ENCODE peak calls at places on chromosomes 7 and 10, in ten cellular contexts. Z is stimulated activated CD8-positive, alpha-beta memory T cell treated with anti-CD3 and anti-CD28 coated beads, Interleukin-7, amount 100 ng/mL, for 24 hours; H is NCI-H2171 treated with DMSO at 0.1 percent for 48 hours; D is AML-193; P is colonic mucosa; J is activated T-cell treated with anti-CD3 and anti-CD28 coated beads for 48 hours; K is AG04450; T is breast epithelium; Y is stimulated activated naive CD8-positive, alpha-beta T cell treated with anti-CD3 and anti-CD28 coated beads, Interleukin-15, Interleukin-2, amounts not matched to agents 100 U/mL and 50 U/mL, for 24 hours; G is NCI-H1694 treated with DMSO at 0.1 percent for 48 hours. S is an unnamed sample.
A peak's percentile ranks its signal among the peaks of the same experiment; 100 is the strongest.

GRCh38 chr10:111107023-111107422 is 30.2 kb downstream of the ADRA2A start:
- DNase-seq in Z (no peak), H (no peak), D (no peak), P (no peak), J (no peak), K (no peak), T (peak; percentile 61), Y (no peak), G (no peak), S (no peak)

GRCh38 chr10:129658673-129659072 is 191.6 kb downstream of the MGMT start:
- DNase-seq in Z (no peak), H (no peak), D (no peak), P (no peak), J (no peak), K (no peak), T (no peak), Y (no peak), G (no peak), S (no peak)

GRCh38 chr7:134031835-134032617 is 95.1 kb upstream of the LRGUK start:
- DNase-seq in Z (no peak), H (peak; percentile 8), D (no peak), P (no peak), J (no peak), K (no peak), T (no peak), Y (no peak), G (no peak), S (no peak)

GRCh38 chr10:132420469-132421376 is 23.7 kb downstream of the PWWP2B start:
- DNase-seq in Z (no peak), H (no peak), D (peak; percentile 79), P (peak; percentile 68), J (no peak), K (no peak), T (no peak), Y (no peak), G (no peak), S (no peak)

GRCh38 chr10:79173582-79174262 is 105.0 kb downstream of the ZMIZ1 start:
- DNase-seq in Z (no peak), H (no peak), D (no peak), P (no peak), J (no peak), K (no peak), T (no peak), Y (no peak), G (no peak), S (no peak)

GRCh38 chr7:157010588-157011332 is at the start of gene MNX1:
- DNase-seq in Z (peak; percentile 13), H (peak; percentile 86), D (no peak), P (peak; percentile 88), J (peak; percentile 56), K (no peak), T (no peak), Y (peak; percentile 56), G (peak; percentile 76), S (no peak)

GRCh38 chr10:47257396-47258120 is 42.4 kb upstream of the GDF10 start:
- DNase-seq in Z (no peak), H (no peak), D (peak; percentile 80), P (no peak), J (no peak), K (no peak), T (no peak), Y (no peak), G (no peak), S (no peak)

GRCh38 chr7:16046045-16046444 is 359.6 kb upstream of the MEOX2 start:
- DNase-seq in Z (no peak), H (no peak), D (no peak), P (no peak), J (no peak), K (no peak), T (no peak), Y (no peak), G (no peak), S (no peak)

GRCh38 chr7:140596751-140597424 is 43.7 kb downstream of the DENND2A start:
- DNase-seq in Z (no peak), H (peak; percentile 28), D (no peak), P (no peak), J (no peak), K (peak; percentile 52), T (no peak), Y (no peak), G (no peak), S (no peak)

GRCh38 chr10:9792181-9792580 is 1225.5 kb upstream of the CELF2 start:
- DNase-seq in Z (no peak), H (no peak), D (no peak), P (no peak), J (no peak), K (no peak), T (no peak), Y (no peak), G (no peak), S (no peak)

GRCh38 chr7:135204271-135204872 is 7.0 kb downstream of the WDR91 start:
- DNase-seq in Z (no peak), H (no peak), D (no peak), P (no peak), J (no peak), K (peak; percentile 44), T (no peak), Y (no peak), G (no peak), S (no peak)

GRCh38 chr10:78199759-78200158 is 166.1 kb downstream of the RPS24 start:
- DNase-seq in Z (no peak), H (no peak), D (no peak), P (no peak), J (no peak), K (no peak), T (no peak), Y (no peak), G (no peak), S (no peak)

GRCh38 chr10:75487087-75487784 is 55.8 kb downstream of the LRMDA start:
- DNase-seq in Z (no peak), H (no peak), D (no peak), P (peak; percentile 14), J (no peak), K (no peak), T (no peak), Y (no peak), G (no peak), S (no peak)

GRCh38 chr7:120792091-120792860 is 65.7 kb downstream of the TSPAN12 start:
- DNase-seq in Z (peak; percentile 35), H (peak; percentile 48), D (peak; percentile 19), P (peak; percentile 81), J (peak; percentile 40), K (peak; percentile 29), T (peak; percentile 74), Y (peak; percentile 75), G (peak; percentile 44), S (peak; percentile 5)

GRCh38 chr7:5598261-5598761 is 174.7 kb upstream of the TNRC18 start:
- DNase-seq in Z (no peak), H (no peak), D (no peak), P (no peak), J (no peak), K (no peak), T (no peak), Y (no peak), G (no peak), S (no peak)

GRCh38 chr7:44955733-44956132 is 23.1 kb downstream of the MYO1G start:
- DNase-seq in Z (no peak), H (no peak), D (no peak), P (no peak), J (no peak), K (no peak), T (no peak), Y (no peak), G (no peak), S (no peak)

GRCh38 chr10:117635851-117636250 is 93.3 kb downstream of the EMX2 start:
- DNase-seq in Z (no peak), H (peak; percentile 52), D (no peak), P (no peak), J (no peak), K (no peak), T (no peak), Y (no peak), G (peak; percentile 3), S (no peak)

GRCh38 chr7:80136276-80137045 is 1.8 kb downstream of the GNAI1 start:
- DNase-seq in Z (no peak), H (peak; percentile 42), D (no peak), P (no peak), J (no peak), K (no peak), T (no peak), Y (no peak), G (peak; percentile 39), S (no peak)

GRCh38 chr10:23187155-23187554 is 5.0 kb upstream of the PTF1A start:
- DNase-seq in Z (no peak), H (no peak), D (no peak), P (no peak), J (no peak), K (no peak), T (no peak), Y (no peak), G (no peak), S (no peak)

GRCh38 chr10:112235920-112236319 is 47.3 kb upstream of the TECTB start:
- DNase-seq in Z (no peak), H (no peak), D (no peak), P (no peak), J (no peak), K (no peak), T (no peak), Y (no peak), G (no peak), S (no peak)

GRCh38 chr10:79241990-79242619 is 105.2 kb upstream of the PPIF start:
- DNase-seq in Z (no peak), H (peak; percentile 48), D (peak; percentile 76), P (peak; percentile 60), J (peak; percentile 75), K (no peak), T (no peak), Y (peak; percentile 85), G (peak; percentile 12), S (no peak)

GRCh38 chr7:10973942-10974716 is 457 bp downstream of the PHF14 start:
- DNase-seq in Z (no peak), H (peak; percentile 47), D (peak; percentile 38), P (peak; percentile 48), J (peak; percentile 20), K (no peak), T (no peak), Y (peak; percentile 32), G (no peak), S (no peak)

GRCh38 chr7:75937958-75938786 is 23.2 kb downstream of the POR start:
- DNase-seq in Z (no peak), H (no peak), D (no peak), P (peak; percentile 32), J (no peak), K (peak; percentile 75), T (no peak), Y (no peak), G (no peak), S (peak; percentile 88)

GRCh38 chr10:102669206-102670064 is 25.2 kb downstream of the TRIM8 start:
- DNase-seq in Z (no peak), H (no peak), D (peak; percentile 2), P (no peak), J (no peak), K (no peak), T (no peak), Y (no peak), G (peak; percentile 34), S (no peak)

GRCh38 chr10:79146611-79147130 is 77.9 kb downstream of the ZMIZ1 start:
- DNase-seq in Z (no peak), H (no peak), D (no peak), P (peak; percentile 66), J (no peak), K (no peak), T (peak; percentile 77), Y (peak; percentile 30), G (no peak), S (no peak)

GRCh38 chr10:71427246-71427645 is 30.5 kb downstream of the CDH23 start:
- DNase-seq in Z (no peak), H (no peak), D (no peak), P (no peak), J (no peak), K (no peak), T (no peak), Y (no peak), G (no peak), S (no peak)

GRCh38 chr7:132108553-132108952 is 467.7 kb downstream of the PLXNA4 start:
- DNase-seq in Z (no peak), H (no peak), D (no peak), P (no peak), J (no peak), K (no peak), T (no peak), Y (no peak), G (no peak), S (no peak)

GRCh38 chr7:1452205-1452604 is 7.1 kb downstream of the MICALL2 start:
- DNase-seq in Z (no peak), H (no peak), D (no peak), P (no peak), J (no peak), K (no peak), T (no peak), Y (no peak), G (no peak), S (no peak)